ENCODE peak calls at places on chromosome 2, in four cellular contexts. Z, R, T and I are unnamed samples.
A peak's percentile ranks its signal among the peaks of the same experiment; 100 is the strongest.

GRCh38 chr2:152488075-152488474 is 153.1 kb downstream of the FMNL2 start:
- DNase-seq in Z (no peak), R (no peak), T (no peak), I (no peak)

GRCh38 chr2:150789376-150789905 is 302.0 kb upstream of the RND3 start:
- DNase-seq in T (no peak), R (no peak), Z (no peak), I (no peak)

GRCh38 chr2:128371648-128372345 is 53.1 kb upstream of the HS6ST1 start:
- DNase-seq in R (no peak), Z (no peak), T (no peak), I (no peak)

GRCh38 chr2:119426801-119427395 is 4.8 kb upstream of the TMEM37 start:
- DNase-seq in T (no peak), R (no peak), Z (peak; percentile 40), I (no peak)

GRCh38 chr2:104938226-104938941 is 84.5 kb downstream of the POU3F3 start:
- DNase-seq in T (no peak), Z (no peak), R (peak; percentile 49), I (no peak)

GRCh38 chr2:55133467-55134315 is 83.4 kb upstream of the RTN4 start:
- DNase-seq in Z (peak; percentile 35), R (peak; percentile 61), T (peak; percentile 68), I (peak; percentile 89)

GRCh38 chr2:68770271-68771111 is 35.9 kb downstream of the ARHGAP25 start:
- DNase-seq in T (no peak), Z (no peak), R (peak; percentile 48), I (no peak)

GRCh38 chr2:46315103-46315890 is 18.1 kb downstream of the EPAS1 start:
- DNase-seq in R (no peak), T (peak; percentile 92), Z (peak; percentile 98), I (peak; percentile 94)

GRCh38 chr2:178700922-178701342 is 106.3 kb downstream of the TTN start:
- DNase-seq in Z (no peak), T (no peak), R (peak; percentile 29), I (peak; percentile 33)

GRCh38 chr2:240759454-240759853 is 60.6 kb downstream of the KIF1A start:
- DNase-seq in R (no peak), T (no peak), Z (no peak), I (no peak)

GRCh38 chr2:153595939-153596338 is 117.4 kb upstream of the RPRM start:
- DNase-seq in T (no peak), R (no peak), Z (no peak), I (peak; percentile 58)

GRCh38 chr2:120314656-120315366 is 31.1 kb upstream of the INHBB start:
- DNase-seq in R (no peak), Z (no peak), T (no peak), I (no peak)

GRCh38 chr2:151071382-151071781 is 190.3 kb downstream of the RBM43 start:
- DNase-seq in R (no peak), Z (no peak), T (no peak), I (peak; percentile 24)

GRCh38 chr2:224819075-224819474 is 102.9 kb upstream of the CCDC195 start:
- DNase-seq in R (no peak), Z (no peak), T (no peak), I (peak; percentile 4)

GRCh38 chr2:41495050-41495449 is 552.8 kb upstream of the PKDCC start:
- DNase-seq in T (no peak), R (no peak), Z (no peak), I (peak; percentile 5)

GRCh38 chr2:152186257-152186656 is 10.7 kb upstream of the STAM2 start:
- DNase-seq in T (no peak), Z (no peak), R (no peak), I (no peak)

GRCh38 chr2:28345619-28346018 is 47.0 kb upstream of the FOSL2 start:
- DNase-seq in Z (no peak), T (no peak), R (no peak), I (no peak)

GRCh38 chr2:85706604-85707296 is 12.6 kb downstream of the GNLY start:
- DNase-seq in R (no peak), Z (peak; percentile 56), T (no peak), I (no peak)

GRCh38 chr2:38439226-38439612 is 62.1 kb upstream of the ATL2 start:
- DNase-seq in T (no peak), R (no peak), Z (no peak), I (no peak)